ENCODE peak calls at places on chromosomes 2 and 18, in ten cellular contexts. E, A, H, Y, G, I, U, J, C and Z are unnamed samples.
A peak's percentile ranks its signal among the peaks of the same experiment; 100 is the strongest.

GRCh38 chr18:46160050-46160798 is 56.0 kb downstream of the HAUS1 start:
- DNase-seq in A (no peak), E (no peak), U (no peak), G (no peak), H (no peak), Y (no peak), C (no peak), J (no peak), I (no peak), Z (no peak)

GRCh38 chr18:7958081-7958896 is 391.2 kb downstream of the PTPRM start:
- DNase-seq in Y (peak; percentile 59), C (no peak), J (no peak), E (no peak), U (no peak), A (no peak), I (no peak), G (no peak), H (no peak), Z (no peak)

GRCh38 chr2:147913701-147914480 is 69.1 kb downstream of the ACVR2A start:
- DNase-seq in J (no peak), A (no peak), Y (peak; percentile 44), U (no peak), H (no peak), I (no peak), G (no peak), C (peak; percentile 12), E (no peak), Z (no peak)

GRCh38 chr18:4096501-4096900 is 358.6 kb downstream of the DLGAP1 start:
- DNase-seq in E (no peak), A (no peak), U (no peak), C (no peak), G (no peak), H (no peak), Y (peak; percentile 52), I (no peak), J (no peak), Z (no peak)

GRCh38 chr2:235264121-235264493 is 229.7 kb upstream of the AGAP1 start:
- DNase-seq in Y (no peak), J (peak; percentile 18), E (no peak), U (no peak), C (no peak), I (no peak), A (no peak), H (no peak), G (no peak), Z (peak; percentile 45)

GRCh38 chr2:173574713-173575112 is 220.0 kb downstream of the CDCA7 start:
- DNase-seq in G (no peak), H (no peak), U (no peak), C (no peak), Y (peak; percentile 84), J (no peak), A (no peak), I (no peak), E (no peak), Z (peak; percentile 7)

GRCh38 chr18:69585696-69586095 is 185.0 kb downstream of the DOK6 start:
- DNase-seq in H (no peak), U (no peak), Y (no peak), A (no peak), E (no peak), C (no peak), I (no peak), J (no peak), G (no peak), Z (no peak)

GRCh38 chr2:79434362-79434761 is 78.5 kb upstream of the CTNNA2 start:
- DNase-seq in H (no peak), J (no peak), C (no peak), I (no peak), E (no peak), U (no peak), Y (no peak), G (no peak), A (no peak), Z (no peak)

GRCh38 chr2:17401096-17401495 is 117.1 kb downstream of the RAD51AP2 start:
- DNase-seq in A (no peak), Y (peak; percentile 10), H (no peak), I (no peak), E (no peak), G (no peak), J (no peak), C (no peak), U (no peak), Z (no peak)

GRCh38 chr2:117698287-117698686 is 116.2 kb upstream of the DDX18 start:
- DNase-seq in Y (no peak), G (no peak), J (no peak), I (no peak), A (no peak), E (no peak), U (no peak), C (no peak), H (no peak), Z (no peak)

GRCh38 chr2:238025741-238026360 is 35.0 kb upstream of the SCLY start:
- DNase-seq in I (no peak), A (no peak), E (no peak), Y (no peak), G (no peak), J (no peak), H (no peak), C (no peak), U (no peak), Z (no peak)

GRCh38 chr2:26627350-26628105 is 13.6 kb downstream of the CIB4 start:
- DNase-seq in E (no peak), U (no peak), A (no peak), H (no peak), G (no peak), C (no peak), J (no peak), Y (no peak), I (no peak), Z (no peak)

GRCh38 chr2:56047136-56047535 is 123.6 kb upstream of the EFEMP1 start:
- DNase-seq in I (no peak), Y (no peak), C (no peak), U (no peak), H (no peak), E (no peak), A (no peak), G (no peak), J (no peak), Z (no peak)